ENCODE peak calls at places on chromosomes 16 and 17, in eight cellular contexts. A is tibial artery; M is bronchial epithelial cell; G is tibial nerve; F is activated CD8-positive, alpha-beta T cell treated with anti-CD3 and anti-CD28 coated beads for 36 hours; L is Calu3; Y is RWPE1; H is H9. Q is an unnamed sample.

GRCh38 chr17:54980372-54980771 is 11.8 kb downstream of the STXBP4 start:
- DNase-seq in H (no peak), F (no peak), Y (no peak), L (no peak), A (no peak), M (no peak), G (no peak), Q (no peak)

GRCh38 chr17:78665952-78666920 is 89.0 kb upstream of the DNAH17 start:
- DNase-seq in Y (no peak), H (no peak), F (peak; percentile 80), M (peak; percentile 34), G (no peak), A (peak; percentile 51), L (peak; percentile 29), Q (no peak)

GRCh38 chr17:51848451-51848850 is 310.1 kb downstream of the CA10 start:
- DNase-seq in F (no peak), A (no peak), H (no peak), M (peak; percentile 27), Y (peak; percentile 17), G (no peak), L (no peak), Q (no peak)

GRCh38 chr16:29729116-29729521 is 16.7 kb downstream of the C16orf54 start:
- DNase-seq in F (no peak), A (no peak), H (no peak), G (no peak), M (peak; percentile 52), L (peak; percentile 20), Y (peak; percentile 60), Q (no peak)

GRCh38 chr17:48587276-48588073 is 2.6 kb downstream of the HOXB3 start:
- DNase-seq in L (no peak), A (no peak), M (no peak), H (no peak), F (no peak), G (no peak), Y (no peak), Q (no peak)

GRCh38 chr17:74190154-74190553 is 13.3 kb upstream of the RPL38 start:
- DNase-seq in M (peak; percentile 64), Y (peak; percentile 59), G (no peak), A (no peak), H (no peak), L (no peak), F (no peak), Q (no peak)

GRCh38 chr16:12468552-12468951 is 335.1 kb downstream of the CPPED1 start:
- DNase-seq in H (peak; percentile 57), M (no peak), A (no peak), F (no peak), L (no peak), Y (no peak), G (no peak), Q (no peak)

GRCh38 chr17:76881966-76882365 is 13.8 kb downstream of the MGAT5B start:
- DNase-seq in G (no peak), M (no peak), L (no peak), Y (no peak), H (no peak), A (no peak), F (no peak), Q (no peak)

GRCh38 chr16:54690710-54691109 is 240.0 kb upstream of the IRX5 start:
- DNase-seq in F (no peak), A (no peak), M (no peak), G (no peak), H (no peak), L (no peak), Y (no peak), Q (no peak)

GRCh38 chr17:68470959-68471358 is 13.7 kb upstream of the WIPI1 start:
- DNase-seq in A (no peak), G (no peak), M (no peak), L (no peak), Y (no peak), F (no peak), H (no peak), Q (no peak)

GRCh38 chr17:50903604-50904521 is 37.7 kb upstream of the TOB1 start:
- DNase-seq in Y (peak; percentile 59), A (no peak), G (no peak), M (peak; percentile 95), H (no peak), F (peak; percentile 74), L (no peak), Q (no peak)

GRCh38 chr17:77717941-77718668 is 240.4 kb upstream of the TNRC6C start:
- DNase-seq in F (no peak), G (no peak), L (no peak), Y (no peak), H (peak; percentile 25), A (no peak), M (no peak), Q (no peak)

GRCh38 chr16:24635900-24636610 is 93.4 kb upstream of the TNRC6A start:
- DNase-seq in H (no peak), A (peak; percentile 75), F (no peak), L (peak; percentile 90), M (peak; percentile 68), G (peak; percentile 76), Y (peak; percentile 83), Q (no peak)

GRCh38 chr17:7067198-7067597 is 12.9 kb downstream of the CLEC10A start:
- DNase-seq in M (no peak), H (no peak), L (no peak), F (no peak), Y (no peak), G (no peak), A (no peak), Q (no peak)

GRCh38 chr16:79542196-79542859 is 58.2 kb downstream of the MAF start:
- DNase-seq in G (no peak), M (no peak), L (no peak), Y (no peak), H (no peak), F (no peak), A (peak; percentile 70), Q (no peak)

GRCh38 chr16:73877148-73877547 is 419.5 kb upstream of the PSMD7 start:
- DNase-seq in G (no peak), H (no peak), A (no peak), M (no peak), F (no peak), L (no peak), Y (no peak), Q (no peak)

GRCh38 chr17:2695243-2695960 is 16.2 kb downstream of the CLUH start:
- DNase-seq in L (no peak), H (no peak), F (no peak), Y (no peak), G (no peak), M (no peak), A (peak; percentile 0), Q (no peak)

GRCh38 chr17:1989135-1989534 is 36.0 kb downstream of the RTN4RL1 start:
- DNase-seq in H (no peak), G (no peak), A (peak; percentile 57), L (no peak), Y (peak; percentile 87), M (peak; percentile 98), F (no peak), Q (no peak)

GRCh38 chr17:31917065-31917529 is 15.6 kb upstream of the UTP6 start:
- DNase-seq in G (no peak), Y (no peak), M (no peak), A (no peak), L (peak; percentile 56), F (no peak), H (peak; percentile 49), Q (no peak)
- TF ChIP-seq CTCF in G (no peak), Y (no peak), M (no peak), A (no peak), L (no peak), F (no peak), H (no peak), Q (no peak)

DNA sequence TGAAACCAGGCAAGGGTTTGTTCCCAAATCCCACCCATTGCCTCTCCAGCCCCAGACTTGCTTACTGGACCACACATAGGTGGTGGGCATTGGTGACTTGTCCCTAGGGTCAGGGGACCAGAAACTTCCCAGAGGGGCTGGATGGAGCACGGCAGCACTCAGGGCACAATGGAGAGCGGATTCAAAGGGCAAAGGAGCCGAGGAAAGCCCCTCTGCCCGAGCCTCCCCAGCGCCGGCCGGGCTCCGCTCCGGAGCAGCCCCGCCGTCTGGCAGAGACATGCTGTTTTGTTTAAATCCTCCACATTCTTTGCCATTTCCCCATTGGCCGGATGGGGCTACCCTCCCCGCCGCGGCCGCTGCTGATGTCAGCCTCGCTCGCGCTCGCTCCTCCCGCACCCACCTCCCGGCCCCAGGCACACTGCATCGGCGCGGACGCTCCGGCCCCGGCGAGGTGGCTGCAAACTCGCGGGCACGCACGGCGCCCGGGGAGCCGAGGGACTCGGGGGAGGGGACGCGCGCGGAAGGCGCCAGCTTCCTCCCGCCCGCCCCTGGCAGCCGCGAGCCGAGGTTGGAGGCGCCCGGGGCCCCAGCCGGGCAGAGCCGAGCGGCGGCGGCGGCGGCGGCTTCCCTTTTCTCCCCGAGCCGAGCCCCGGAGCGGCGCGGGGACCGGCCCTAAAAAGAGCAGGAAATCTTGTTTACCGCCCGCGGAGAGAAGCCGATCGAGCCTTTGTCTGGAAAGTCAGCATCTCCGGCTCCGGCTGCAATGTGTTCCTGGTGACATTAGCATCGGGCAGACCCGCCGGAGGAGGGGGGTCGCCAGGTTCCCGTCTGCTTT is at the start of gene PITPNC1:
- DNase-seq in M (peak; percentile 69), G (peak; percentile 64), A (peak; percentile 83), Y (peak; percentile 84), H (peak; percentile 91), L (peak; percentile 79), F (peak; percentile 92), Q (peak; percentile 81)
- TF ChIP-seq CTCF in M (no peak), G (peak; percentile 28), A (peak; percentile 11), Y (no peak), H (no peak), L (no peak), F (no peak), Q (no peak)

DNA sequence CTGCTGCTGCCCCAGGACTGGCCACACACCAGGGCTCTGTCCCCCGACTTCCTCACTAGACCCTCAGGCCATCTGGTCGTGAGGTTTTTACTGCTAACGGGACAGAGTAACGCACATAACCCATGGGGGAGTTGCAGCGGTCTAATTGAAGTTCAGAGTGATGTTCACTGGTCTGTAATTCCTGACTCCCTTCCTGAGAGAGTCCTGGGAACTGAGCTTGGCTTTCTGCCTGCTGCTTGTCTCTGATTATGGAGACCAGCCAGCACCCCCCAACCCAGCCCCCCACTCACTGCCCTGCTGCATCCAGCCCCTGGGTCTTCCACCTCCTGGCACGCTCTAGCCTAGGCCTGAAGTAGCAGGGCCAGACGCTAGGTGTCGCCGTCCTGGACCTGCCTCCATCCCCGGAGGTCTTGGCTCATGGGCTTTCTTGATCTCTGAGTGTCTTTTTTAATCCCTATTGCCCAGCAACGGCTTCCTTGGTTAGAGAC is 192.9 kb downstream of the CCDC182 start:
- DNase-seq in M (no peak), A (no peak), Y (no peak), F (peak; percentile 60), G (no peak), H (peak; percentile 89), L (no peak), Q (peak; percentile 58)
- TF ChIP-seq CTCF in M (peak; percentile 10), A (peak; percentile 52), Y (no peak), F (peak; percentile 48), G (peak; percentile 36), H (peak; percentile 81), L (no peak), Q (peak; percentile 59)

GRCh38 chr16:63702981-63703590 is 1418.8 kb downstream of the CDH11 start:
- DNase-seq in Y (no peak), M (no peak), F (no peak), H (peak; percentile 59), L (no peak), A (no peak), G (no peak), Q (no peak)
- TF ChIP-seq CTCF in Y (no peak), M (no peak), F (no peak), H (peak; percentile 47), L (no peak), A (no peak), G (no peak), Q (no peak)